ENCODE peak calls at places on chromosomes 5 and 9, in seven cellular contexts. E is NCI-H1048; J is AG08396; F is stimulated activated naive CD4-positive, alpha-beta T cell treated with Interleukin-2 at 50 U/mL for 16 hours; M is OCI-M1; B is NCI-H82; L is GM04504. C is an unnamed sample.

GRCh38 chr9:98484218-98484617 is 224.5 kb downstream of the GABBR2 start:
- DNase-seq in L (peak; percentile 27), F (no peak), E (no peak), B (no peak), M (no peak), J (peak; percentile 39), C (no peak)

GRCh38 chr9:107932601-107933000 is 443.0 kb upstream of the KLF4 start:
- DNase-seq in M (no peak), E (no peak), B (no peak), F (no peak), J (no peak), L (no peak), C (no peak)

GRCh38 chr9:137506274-137506673 is 43.9 kb downstream of the PNPLA7 start:
- DNase-seq in B (no peak), M (no peak), J (no peak), E (no peak), L (no peak), F (no peak), C (no peak)

GRCh38 chr9:28801144-28801799 is 1228.0 kb upstream of the C9orf72 start:
- DNase-seq in E (no peak), B (peak; percentile 74), M (no peak), J (no peak), F (no peak), L (no peak), C (no peak)

GRCh38 chr5:3377176-3377575 is 218.5 kb upstream of the IRX1 start:
- DNase-seq in M (no peak), L (no peak), F (no peak), B (no peak), J (no peak), E (no peak), C (no peak)

GRCh38 chr5:78730300-78731094 is 81.9 kb upstream of the LHFPL2 start:
- DNase-seq in M (no peak), F (no peak), J (no peak), B (peak; percentile 52), L (no peak), E (no peak), C (no peak)

GRCh38 chr5:8601831-8602354 is 732.9 kb downstream of the MTRR start:
- DNase-seq in J (no peak), M (no peak), L (no peak), E (no peak), B (no peak), F (no peak), C (no peak)

GRCh38 chr5:31990701-31991110 is 183.4 kb downstream of the GOLPH3 start:
- DNase-seq in L (no peak), E (no peak), F (no peak), B (peak; percentile 5), M (no peak), J (no peak), C (no peak)

GRCh38 chr9:106958955-106959657 is 96.1 kb downstream of the ZNF462 start:
- DNase-seq in J (no peak), M (no peak), B (no peak), E (no peak), L (no peak), F (no peak), C (no peak)

GRCh38 chr5:130337179-130337888 is 433.1 kb downstream of the CHSY3 start:
- DNase-seq in B (no peak), F (no peak), L (peak; percentile 26), J (peak; percentile 27), E (no peak), M (no peak), C (no peak)

GRCh38 chr5:137236266-137236665 is 262.9 kb downstream of the SPOCK1 start:
- DNase-seq in L (no peak), M (no peak), B (no peak), F (no peak), J (no peak), E (no peak), C (no peak)

GRCh38 chr5:74433255-74434123 is 207.0 kb downstream of the ENC1 start:
- DNase-seq in F (no peak), M (no peak), L (no peak), E (no peak), J (no peak), B (no peak), C (no peak)

GRCh38 chr5:152542741-152543140 is 137.7 kb upstream of the NMUR2 start:
- DNase-seq in J (no peak), E (no peak), L (no peak), F (no peak), M (peak; percentile 27), B (no peak), C (no peak)

GRCh38 chr9:19381656-19382055 is 1.6 kb upstream of the RPS6 start:
- DNase-seq in J (no peak), M (peak; percentile 45), F (no peak), B (no peak), E (no peak), L (no peak), C (no peak)

GRCh38 chr5:77867194-77867691 is 91.1 kb upstream of the TBCA start:
- DNase-seq in F (no peak), B (peak; percentile 10), M (peak; percentile 88), E (no peak), L (no peak), J (no peak), C (no peak)

GRCh38 chr5:140481758-140482157 is 65.7 kb upstream of the EIF4EBP3 start:
- DNase-seq in E (no peak), M (no peak), B (no peak), F (no peak), J (peak; percentile 21), L (peak; percentile 41), C (no peak)

GRCh38 chr9:133700861-133701320 is 37.3 kb downstream of the SARDH start:
- DNase-seq in M (no peak), E (no peak), L (no peak), J (no peak), F (no peak), B (peak; percentile 25), C (no peak)

GRCh38 chr5:23977996-23978395 is 470.6 kb downstream of the PRDM9 start:
- DNase-seq in F (no peak), M (peak; percentile 33), E (no peak), B (peak; percentile 67), L (no peak), J (no peak), C (no peak)

GRCh38 chr9:4894076-4894475 is 91.0 kb upstream of the JAK2 start:
- DNase-seq in L (no peak), J (no peak), M (no peak), F (no peak), E (no peak), B (no peak), C (no peak)

GRCh38 chr5:148858106-148858505 is 31.7 kb downstream of the ADRB2 start:
- DNase-seq in L (no peak), J (peak; percentile 32), B (no peak), F (no peak), M (no peak), E (no peak), C (no peak)

GRCh38 chr5:169116961-169117461 is 183.9 kb downstream of the SLIT3 start:
- DNase-seq in L (no peak), M (no peak), J (no peak), F (no peak), B (peak; percentile 59), E (no peak), C (no peak)

C was measured in SK-N-MC.